ENCODE peak calls at places on chromosomes 7 and 10, in five cellular contexts. N is RWPE1, G is sigmoid colon, P is tibial nerve, D is cardiac fibroblast. X is an unnamed sample.

GRCh38 chr10:126390324-126390723 is 2.0 kb upstream of the ADAM12 start:
- DNase-seq in N (no peak), G (no peak), P (no peak), D (no peak), X (no peak)

GRCh38 chr7:47786557-47787248 is 161.6 kb downstream of the PKD1L1 start:
- DNase-seq in N (peak; percentile 90), G (peak; percentile 88), P (peak; percentile 55), D (peak; percentile 99), X (peak; percentile 99)

GRCh38 chr7:84271550-84271949 is 77.0 kb upstream of the SEMA3A start:
- DNase-seq in N (no peak), G (no peak), P (no peak), D (peak; percentile 52), X (no peak)

GRCh38 chr7:98681951-98682350 is 64.9 kb downstream of the NPTX2 start:
- DNase-seq in N (no peak), G (no peak), P (no peak), D (no peak), X (no peak)

GRCh38 chr10:87734987-87735827 is 75.5 kb downstream of the PAPSS2 start:
- DNase-seq in N (peak; percentile 61), G (no peak), P (peak; percentile 38), D (peak; percentile 75), X (peak; percentile 40)

GRCh38 chr10:24912214-24912613 is 40.2 kb downstream of the PRTFDC1 start:
- DNase-seq in N (no peak), G (no peak), P (no peak), D (peak; percentile 66), X (no peak)

GRCh38 chr7:115023219-115023618 is 101.3 kb downstream of the MDFIC start:
- DNase-seq in N (no peak), G (no peak), P (no peak), D (no peak), X (no peak)

GRCh38 chr10:89120931-89121907 is 85.9 kb downstream of the CH25H start:
- DNase-seq in N (no peak), G (no peak), P (no peak), D (peak; percentile 13), X (no peak)

GRCh38 chr7:1646957-1647891 is 22.9 kb upstream of the ELFN1 start:
- DNase-seq in N (no peak), G (no peak), P (no peak), D (peak; percentile 72), X (no peak)

GRCh38 chr7:2321020-2321419 is 6.8 kb upstream of the SNX8 start:
- DNase-seq in N (peak; percentile 46), G (no peak), P (no peak), D (no peak), X (peak; percentile 7)

GRCh38 chr10:80952436-80952835 is 414.7 kb downstream of the SH2D4B start:
- DNase-seq in N (no peak), G (no peak), P (no peak), D (no peak), X (no peak)

GRCh38 chr10:80945267-80945880 is 407.7 kb downstream of the SH2D4B start:
- DNase-seq in N (peak; percentile 4), G (no peak), P (no peak), D (no peak), X (no peak)

GRCh38 chr10:80949785-80950184 is 412.1 kb downstream of the SH2D4B start:
- DNase-seq in N (no peak), G (no peak), P (no peak), D (no peak), X (no peak)

GRCh38 chr10:80946073-80946472 is 408.4 kb downstream of the SH2D4B start:
- DNase-seq in N (no peak), G (no peak), P (no peak), D (no peak), X (no peak)

DNA sequence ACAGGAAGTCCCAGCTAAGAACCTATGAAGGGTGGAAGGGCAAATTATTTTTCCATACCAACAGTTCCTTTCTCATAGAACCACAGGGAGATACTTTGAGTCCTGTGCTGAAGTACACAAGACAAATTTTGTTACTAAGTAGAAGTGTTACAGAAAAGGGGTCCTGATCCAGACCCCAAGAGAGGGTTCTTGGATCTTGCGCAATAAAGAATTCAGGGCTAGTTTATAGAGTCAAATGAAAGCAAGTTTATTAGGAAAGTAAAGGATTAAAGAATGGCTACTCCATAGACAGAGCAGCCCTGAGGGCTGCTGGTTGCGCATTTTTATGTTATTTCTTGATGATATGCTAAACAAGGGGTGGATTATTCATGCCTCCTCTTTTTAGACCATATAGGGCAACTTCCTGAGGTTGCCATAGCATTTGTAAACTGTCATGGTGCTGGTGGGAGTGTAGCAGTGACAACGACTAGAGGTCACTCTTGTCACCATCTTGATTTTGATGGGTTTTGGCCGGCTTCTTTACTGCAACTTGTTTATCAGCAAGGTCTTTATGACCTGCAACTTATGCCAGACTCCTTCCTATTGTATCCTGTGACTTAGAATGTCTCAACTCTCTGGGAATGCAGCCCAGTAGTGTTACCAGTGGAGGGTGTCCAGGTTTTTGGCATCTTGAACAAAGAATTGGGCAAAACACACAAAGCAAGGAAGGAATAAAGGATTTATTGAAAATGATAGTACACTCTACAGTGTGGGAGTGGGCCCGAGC is 409.4 kb downstream of the SH2D4B start:
- DNase-seq in N (no peak), G (no peak), P (no peak), D (no peak), X (no peak)
- TF ChIP-seq CTCF in N (no peak), G (no peak), P (no peak), D (no peak), X (no peak)

DNA sequence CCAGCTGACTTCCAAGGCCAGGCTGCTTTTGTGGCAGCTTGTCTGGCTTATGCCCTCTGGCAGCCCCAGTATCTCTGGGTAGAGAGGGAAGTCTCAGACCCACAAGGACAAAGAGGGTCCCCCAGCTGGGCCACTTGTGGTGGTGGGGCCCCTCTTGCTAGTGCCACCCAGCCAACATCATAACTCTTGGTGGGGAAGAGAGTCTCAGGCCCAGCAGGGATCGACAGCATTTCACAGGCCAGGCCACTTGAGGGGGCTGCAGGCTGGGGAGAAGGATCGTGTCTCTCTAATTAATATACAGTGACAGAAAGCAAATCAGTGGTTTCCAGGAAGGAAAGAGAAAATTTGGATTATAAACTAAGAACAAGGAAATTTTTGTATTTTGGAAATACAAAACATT is 76.0 kb downstream of the TYW1B start:
- DNase-seq in N (no peak), G (no peak), P (no peak), D (peak; percentile 8), X (no peak)
- TF ChIP-seq CTCF in N (no peak), G (no peak), P (no peak), D (peak; percentile 11), X (peak; percentile 45)

GRCh38 chr10:33223326-33224014 is 111.0 kb downstream of the NRP1 start:
- DNase-seq in N (no peak), G (no peak), P (no peak), D (no peak), X (no peak)
- TF ChIP-seq CTCF in N (no peak), G (no peak), P (no peak), D (no peak), X (no peak)

GRCh38 chr7:107473975-107474598 is 4.2 kb downstream of the GPR22 start:
- DNase-seq in N (no peak), G (no peak), P (no peak), D (no peak), X (no peak)

GRCh38 chr7:107469836-107470416 is at the start of gene GPR22:
- DNase-seq in N (no peak), G (no peak), P (no peak), D (no peak), X (no peak)

GRCh38 chr7:107468824-107469223 is 1.0 kb upstream of the GPR22 start:
- DNase-seq in N (no peak), G (no peak), P (no peak), D (no peak), X (no peak)

GRCh38 chr7:107472116-107472515 is 2.3 kb downstream of the GPR22 start:
- DNase-seq in N (no peak), G (no peak), P (no peak), D (no peak), X (no peak)

DNA sequence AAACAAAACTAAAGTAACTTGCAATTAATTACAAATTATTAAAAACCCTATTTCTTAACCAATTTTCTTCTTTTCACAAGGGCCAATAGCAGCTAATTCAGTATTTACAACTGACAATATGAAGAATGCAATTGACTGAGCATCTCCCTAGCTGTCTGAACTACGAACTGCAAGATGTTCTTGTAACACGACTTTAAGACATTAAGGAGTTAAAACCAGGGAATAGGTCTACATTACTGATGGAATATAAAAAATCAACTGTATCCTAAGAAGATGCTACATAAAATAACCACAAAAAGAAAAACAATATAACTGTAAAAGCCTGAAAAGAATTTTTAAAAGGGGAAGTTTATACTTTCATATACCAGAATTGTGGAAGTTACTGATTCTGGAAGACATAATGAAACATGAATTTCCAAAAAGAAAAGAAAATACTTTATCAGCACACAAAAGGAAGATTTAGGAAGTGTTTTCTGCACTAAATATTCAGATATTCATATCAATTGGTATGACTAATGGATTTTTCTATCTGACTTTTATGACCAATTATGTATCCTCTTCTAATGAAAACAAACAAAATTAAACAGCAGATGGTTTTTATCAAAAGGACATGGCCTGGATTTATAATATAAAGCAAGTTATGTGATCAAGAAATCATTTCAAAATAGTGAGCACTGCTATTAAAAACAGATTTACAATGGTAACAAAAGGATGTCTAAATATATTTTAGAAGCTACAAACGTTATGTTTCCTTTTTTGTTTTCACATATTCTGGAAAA is 1.6 kb downstream of the GPR22 start:
- DNase-seq in N (no peak), G (no peak), P (no peak), D (no peak), X (no peak)
- TF ChIP-seq CTCF in N (no peak), G (no peak), P (no peak), D (peak; percentile 6), X (no peak)

GRCh38 chr10:37496061-37496460 is 361.3 kb downstream of the ZNF248 start:
- DNase-seq in N (no peak), G (no peak), P (no peak), D (no peak), X (no peak)

GRCh38 chr10:37489658-37490003 is 364.2 kb downstream of the ANKRD30A start:
- DNase-seq in N (no peak), G (no peak), P (no peak), D (no peak), X (no peak)

GRCh38 chr10:37490266-37490665 is 364.9 kb downstream of the ANKRD30A start:
- DNase-seq in N (no peak), G (no peak), P (no peak), D (no peak), X (no peak)

GRCh38 chr10:37495415-37495814 is 362.0 kb downstream of the ZNF248 start:
- DNase-seq in N (no peak), G (no peak), P (no peak), D (no peak), X (no peak)
- TF ChIP-seq CTCF in N (peak; percentile 50), G (peak; percentile 7), P (peak; percentile 13), D (peak; percentile 6), X (peak; percentile 62)

X was measured in HFFc6.